ENCODE peak calls at places on chromosomes 5 and 9, in six cellular contexts. A, I, B, Y, N and U are unnamed samples.

GRCh38 chr5:2205596-2205995 is 322.9 kb upstream of the IRX4 start:
- DNase-seq in A (no peak), I (no peak), B (no peak), Y (no peak), N (no peak), U (no peak)

GRCh38 chr5:16759147-16759800 is 142.5 kb upstream of the RETREG1 start:
- DNase-seq in A (no peak), I (no peak), B (peak; percentile 59), Y (peak; percentile 50), N (no peak), U (peak; percentile 7)

GRCh38 chr9:123772374-123772773 is 157.6 kb downstream of the DENND1A start:
- DNase-seq in A (no peak), I (no peak), B (no peak), Y (no peak), N (no peak), U (no peak)

GRCh38 chr5:109656829-109657228 is 32.9 kb upstream of the MAN2A1 start:
- DNase-seq in A (peak; percentile 18), I (peak; percentile 89), B (no peak), Y (peak; percentile 70), N (peak; percentile 41), U (peak; percentile 81)

GRCh38 chr9:2655411-2655901 is 33.9 kb downstream of the VLDLR start:
- DNase-seq in A (no peak), I (no peak), B (no peak), Y (peak; percentile 61), N (no peak), U (peak; percentile 25)

GRCh38 chr5:122118356-122118948 is 10.9 kb upstream of the ZNF474 start:
- DNase-seq in A (no peak), I (no peak), B (no peak), Y (no peak), N (no peak), U (no peak)

GRCh38 chr9:5976668-5977397 is 38.6 kb downstream of the RANBP6 start:
- DNase-seq in A (no peak), I (no peak), B (no peak), Y (no peak), N (no peak), U (no peak)

GRCh38 chr5:68196876-68197275 is 18.7 kb upstream of the PIK3R1 start:
- DNase-seq in A (no peak), I (no peak), B (no peak), Y (no peak), N (peak; percentile 25), U (no peak)

GRCh38 chr9:74875656-74876055 is 12.1 kb downstream of the TRPM6 start:
- DNase-seq in A (no peak), I (no peak), B (no peak), Y (no peak), N (no peak), U (no peak)

GRCh38 chr5:134088291-134088690 is 26.2 kb upstream of the TCF7 start:
- DNase-seq in A (no peak), I (peak; percentile 23), B (peak; percentile 60), Y (no peak), N (no peak), U (no peak)

GRCh38 chr5:154356256-154356655 is 89.5 kb upstream of the SAP30L start:
- DNase-seq in A (no peak), I (no peak), B (no peak), Y (no peak), N (no peak), U (no peak)

GRCh38 chr5:107630184-107630583 is 40.6 kb downstream of the EFNA5 start:
- DNase-seq in A (no peak), I (no peak), B (no peak), Y (no peak), N (no peak), U (no peak)

GRCh38 chr9:86637515-86637914 is 283.3 kb upstream of the TUT7 start:
- DNase-seq in A (peak; percentile 10), I (no peak), B (no peak), Y (peak; percentile 50), N (no peak), U (no peak)

GRCh38 chr9:126235844-126236243 is 90.8 kb upstream of the MVB12B start:
- DNase-seq in A (no peak), I (peak; percentile 64), B (no peak), Y (no peak), N (no peak), U (no peak)

GRCh38 chr9:70634696-70635095 is 220.2 kb upstream of the KLF9 start:
- DNase-seq in A (no peak), I (no peak), B (no peak), Y (no peak), N (no peak), U (no peak)

GRCh38 chr5:179879003-179879689 is 20.5 kb upstream of the MRNIP start:
- DNase-seq in A (no peak), I (peak; percentile 68), B (no peak), Y (no peak), N (no peak), U (no peak)

GRCh38 chr9:138016406-138017187 is 139.0 kb downstream of the CACNA1B start:
- DNase-seq in A (no peak), I (no peak), B (no peak), Y (no peak), N (no peak), U (no peak)

GRCh38 chr9:77015291-77016048 is 4.0 kb upstream of the FOXB2 start:
- DNase-seq in A (no peak), I (no peak), B (no peak), Y (no peak), N (no peak), U (no peak)

GRCh38 chr9:32426278-32426939 is 42.0 kb downstream of the ACO1 start:
- DNase-seq in A (peak; percentile 11), I (no peak), B (no peak), Y (no peak), N (no peak), U (no peak)

GRCh38 chr9:137451976-137452760 is 7.0 kb downstream of the NSMF start:
- DNase-seq in A (no peak), I (peak; percentile 75), B (no peak), Y (no peak), N (peak; percentile 21), U (no peak)

GRCh38 chr5:41507501-41507900 is 2.9 kb downstream of the PLCXD3 start:
- DNase-seq in A (no peak), I (no peak), B (no peak), Y (no peak), N (no peak), U (no peak)

GRCh38 chr9:117574099-117574498 is 130.1 kb upstream of the TLR4 start:
- DNase-seq in A (no peak), I (no peak), B (no peak), Y (no peak), N (no peak), U (no peak)

GRCh38 chr5:126656397-126657007 is 55.8 kb downstream of the PHAX start:
- DNase-seq in A (peak; percentile 1), I (no peak), B (no peak), Y (peak; percentile 52), N (no peak), U (no peak)

GRCh38 chr9:36211510-36211909 is 20.8 kb downstream of the CLTA start:
- DNase-seq in A (no peak), I (no peak), B (no peak), Y (no peak), N (no peak), U (no peak)

GRCh38 chr5:59027145-59027907 is 444.5 kb downstream of the RAB3C start:
- DNase-seq in A (no peak), I (no peak), B (no peak), Y (no peak), N (no peak), U (no peak)

GRCh38 chr5:38789134-38789533 is 56.7 kb upstream of the OSMR start:
- DNase-seq in A (no peak), I (no peak), B (no peak), Y (no peak), N (no peak), U (no peak)

GRCh38 chr9:87667164-87667738 is 58.7 kb upstream of the CTSL start:
- DNase-seq in A (no peak), I (peak; percentile 22), B (no peak), Y (peak; percentile 41), N (no peak), U (peak; percentile 26)

GRCh38 chr5:98109561-98110006 is 663.9 kb upstream of the RGMB start:
- DNase-seq in A (no peak), I (no peak), B (no peak), Y (no peak), N (no peak), U (no peak)

GRCh38 chr5:175621971-175622370 is 35.9 kb upstream of the HRH2 start:
- DNase-seq in A (no peak), I (no peak), B (no peak), Y (no peak), N (no peak), U (no peak)

GRCh38 chr5:176739461-176740051 is 70.8 kb upstream of the UNC5A start:
- DNase-seq in A (no peak), I (peak; percentile 67), B (peak; percentile 33), Y (no peak), N (peak; percentile 7), U (no peak)

GRCh38 chr9:131478421-131478868 is 24.3 kb upstream of the POMT1 start:
- DNase-seq in A (peak; percentile 16), I (no peak), B (peak; percentile 82), Y (peak; percentile 78), N (peak; percentile 33), U (no peak)

GRCh38 chr5:146006470-146006869 is 70.1 kb downstream of the SH3RF2 start:
- DNase-seq in A (no peak), I (no peak), B (no peak), Y (no peak), N (no peak), U (peak; percentile 42)

GRCh38 chr5:59722875-59723274 is 170.7 kb downstream of the PDE4D start:
- DNase-seq in A (no peak), I (no peak), B (no peak), Y (no peak), N (no peak), U (no peak)

GRCh38 chr9:105030285-105030684 is 102.3 kb upstream of the ABCA1 start:
- DNase-seq in A (no peak), I (no peak), B (no peak), Y (no peak), N (no peak), U (no peak)

GRCh38 chr5:59843511-59844230 is 49.9 kb downstream of the PDE4D start:
- DNase-seq in A (no peak), I (no peak), B (no peak), Y (no peak), N (no peak), U (no peak)

GRCh38 chr5:59583810-59584562 is 309.5 kb downstream of the PDE4D start:
- DNase-seq in A (no peak), I (no peak), B (no peak), Y (no peak), N (peak; percentile 69), U (no peak)

GRCh38 chr9:126363847-126364671 is 37.4 kb downstream of the MVB12B start:
- DNase-seq in A (no peak), I (no peak), B (no peak), Y (no peak), N (peak; percentile 55), U (no peak)

GRCh38 chr9:24218656-24219055 is 327.0 kb downstream of the IZUMO3 start:
- DNase-seq in A (no peak), I (no peak), B (no peak), Y (no peak), N (no peak), U (no peak)